ENCODE peak calls at places on chromosomes 4 and X, in six cellular contexts. One of them, this sample, is unnamed.

GRCh38 chr4:2534904-2535385 is 1.5 kb upstream of the FAM193A start:
- DNase-seq in mesendoderm: peak; percentile 45
- DNase-seq in K562: peak; percentile 23
- DNase-seq in tibial artery: no peak
- DNase-seq in foreskin keratinocyte: no peak
- DNase-seq in A549: no peak
- DNase-seq in this sample: no peak

GRCh38 chr4:790466-790820 is 35.5 kb downstream of the CPLX1 start:
- DNase-seq in tibial artery: no peak
- DNase-seq in A549: no peak
- DNase-seq in mesendoderm: no peak
- DNase-seq in K562: no peak
- DNase-seq in foreskin keratinocyte: no peak
- DNase-seq in this sample: no peak

GRCh38 chr4:17894421-17894820 is 83.6 kb downstream of the NCAPG start:
- DNase-seq in tibial artery: no peak
- DNase-seq in K562: no peak
- DNase-seq in foreskin keratinocyte: no peak
- DNase-seq in mesendoderm: no peak
- DNase-seq in A549: no peak
- DNase-seq in this sample: no peak

GRCh38 chr4:21948347-21949072 is at the start of gene KCNIP4:
- DNase-seq in K562: no peak
- DNase-seq in mesendoderm: peak; percentile 52
- DNase-seq in tibial artery: no peak
- DNase-seq in A549: no peak
- DNase-seq in foreskin keratinocyte: no peak
- DNase-seq in this sample: no peak

GRCh38 chr4:37623940-37624339 is 62.2 kb downstream of the RELL1 start:
- DNase-seq in tibial artery: no peak
- DNase-seq in K562: no peak
- DNase-seq in foreskin keratinocyte: no peak
- DNase-seq in A549: no peak
- DNase-seq in mesendoderm: no peak
- DNase-seq in this sample: no peak

GRCh38 chrX:1380672-1381233 is 11.2 kb downstream of the SLC25A6 start:
- DNase-seq in foreskin keratinocyte: no peak
- DNase-seq in tibial artery: peak; percentile 61
- DNase-seq in A549: no peak
- DNase-seq in K562: no peak
- DNase-seq in mesendoderm: peak; percentile 53
- DNase-seq in this sample: no peak

GRCh38 chrX:68953331-68953730 is 124.5 kb downstream of the EFNB1 start:
- DNase-seq in A549: no peak
- DNase-seq in mesendoderm: no peak
- DNase-seq in tibial artery: no peak
- DNase-seq in K562: no peak
- DNase-seq in foreskin keratinocyte: no peak
- DNase-seq in this sample: no peak

GRCh38 chrX:39016551-39016950 is 215.3 kb downstream of the MID1IP1 start:
- DNase-seq in A549: no peak
- DNase-seq in mesendoderm: no peak
- DNase-seq in tibial artery: no peak
- DNase-seq in foreskin keratinocyte: no peak
- DNase-seq in K562: no peak
- DNase-seq in this sample: no peak

GRCh38 chr4:55373461-55373860 is 22.3 kb upstream of the TMEM165 start:
- DNase-seq in K562: no peak
- DNase-seq in mesendoderm: no peak
- DNase-seq in A549: no peak
- DNase-seq in tibial artery: no peak
- DNase-seq in foreskin keratinocyte: no peak
- DNase-seq in this sample: no peak

GRCh38 chr4:4555916-4556315 is 14.1 kb upstream of the STX18 start:
- DNase-seq in tibial artery: no peak
- DNase-seq in foreskin keratinocyte: no peak
- DNase-seq in mesendoderm: peak; percentile 74
- DNase-seq in K562: no peak
- DNase-seq in A549: no peak
- DNase-seq in this sample: no peak

GRCh38 chr4:11281720-11282119 is 147.0 kb downstream of the HS3ST1 start:
- DNase-seq in A549: no peak
- DNase-seq in tibial artery: no peak
- DNase-seq in K562: no peak
- DNase-seq in mesendoderm: no peak
- DNase-seq in foreskin keratinocyte: no peak
- DNase-seq in this sample: no peak

GRCh38 chrX:31199051-31199769 is 127.4 kb upstream of the FTHL17 start:
- DNase-seq in A549: no peak
- DNase-seq in mesendoderm: no peak
- DNase-seq in K562: no peak
- DNase-seq in foreskin keratinocyte: no peak
- DNase-seq in tibial artery: no peak
- DNase-seq in this sample: no peak

GRCh38 chrX:110265624-110266023 is 52.3 kb downstream of the AMMECR1 start:
- DNase-seq in foreskin keratinocyte: no peak
- DNase-seq in tibial artery: no peak
- DNase-seq in mesendoderm: no peak
- DNase-seq in K562: no peak
- DNase-seq in A549: no peak
- DNase-seq in this sample: no peak

GRCh38 chrX:57137481-57137880 is 284 bp upstream of the SPIN2A start:
- DNase-seq in foreskin keratinocyte: no peak
- DNase-seq in A549: no peak
- DNase-seq in tibial artery: no peak
- DNase-seq in K562: no peak
- DNase-seq in mesendoderm: peak; percentile 74
- DNase-seq in this sample: no peak

GRCh38 chr4:156946508-156947197 is 24.9 kb downstream of the PDGFC start:
- DNase-seq in K562: no peak
- DNase-seq in foreskin keratinocyte: peak; percentile 98
- DNase-seq in mesendoderm: peak; percentile 9
- DNase-seq in tibial artery: no peak
- DNase-seq in A549: peak; percentile 18
- DNase-seq in this sample: no peak

GRCh38 chrX:65928522-65928921 is 111.4 kb downstream of the VSIG4 start:
- DNase-seq in K562: no peak
- DNase-seq in tibial artery: no peak
- DNase-seq in foreskin keratinocyte: no peak
- DNase-seq in A549: no peak
- DNase-seq in mesendoderm: no peak
- DNase-seq in this sample: no peak

GRCh38 chrX:65921363-65921762 is 118.5 kb downstream of the VSIG4 start:
- DNase-seq in foreskin keratinocyte: no peak
- DNase-seq in mesendoderm: no peak
- DNase-seq in A549: no peak
- DNase-seq in K562: no peak
- DNase-seq in tibial artery: no peak
- DNase-seq in this sample: no peak

GRCh38 chrX:65925592-65925991 is 114.3 kb downstream of the VSIG4 start:
- DNase-seq in foreskin keratinocyte: no peak
- DNase-seq in A549: no peak
- DNase-seq in K562: peak; percentile 35
- DNase-seq in mesendoderm: no peak
- DNase-seq in tibial artery: no peak
- DNase-seq in this sample: no peak

GRCh38 chrX:65926095-65927019 is 113.5 kb downstream of the VSIG4 start:
- DNase-seq in foreskin keratinocyte: no peak
- DNase-seq in mesendoderm: no peak
- DNase-seq in A549: no peak
- DNase-seq in tibial artery: no peak
- DNase-seq in K562: peak; percentile 87
- DNase-seq in this sample: no peak

GRCh38 chrX:65924938-65925507 is 114.9 kb downstream of the VSIG4 start:
- DNase-seq in tibial artery: no peak
- DNase-seq in A549: no peak
- DNase-seq in foreskin keratinocyte: peak; percentile 24
- DNase-seq in mesendoderm: no peak
- DNase-seq in K562: peak; percentile 57
- DNase-seq in this sample: no peak
- H3K4me1 ChIP-seq in tibial artery: no peaks in the 10 kb centered on the region
- H3K4me1 ChIP-seq in A549: no peaks in the 10 kb centered on the region
- H3K4me1 ChIP-seq in foreskin keratinocyte: peaks cover 8% of the 10 kb centered on the region
- H3K4me1 ChIP-seq in mesendoderm: no peaks in the 10 kb centered on the region
- H3K4me1 ChIP-seq in K562: peaks cover 13% of the 10 kb centered on the region
- H3K4me1 ChIP-seq in this sample: peaks cover 22% of the 10 kb centered on the region

GRCh38 chr4:186297013-186297645 is 31.1 kb downstream of the F11 start:
- DNase-seq in tibial artery: no peak
- DNase-seq in A549: peak; percentile 23
- DNase-seq in foreskin keratinocyte: peak; percentile 4
- DNase-seq in K562: peak; percentile 53
- DNase-seq in mesendoderm: peak; percentile 67
- DNase-seq in this sample: peak; percentile 23

GRCh38 chr4:186299291-186299690 is 33.3 kb downstream of the F11 start:
- DNase-seq in mesendoderm: no peak
- DNase-seq in K562: no peak
- DNase-seq in A549: no peak
- DNase-seq in tibial artery: no peak
- DNase-seq in foreskin keratinocyte: no peak
- DNase-seq in this sample: no peak

GRCh38 chr4:186304216-186304615 is 38.2 kb downstream of the F11 start:
- DNase-seq in foreskin keratinocyte: no peak
- DNase-seq in mesendoderm: no peak
- DNase-seq in A549: no peak
- DNase-seq in tibial artery: no peak
- DNase-seq in K562: no peak
- DNase-seq in this sample: no peak

GRCh38 chr4:186298034-186298647 is 32.2 kb downstream of the F11 start:
- DNase-seq in tibial artery: no peak
- DNase-seq in foreskin keratinocyte: no peak
- DNase-seq in K562: no peak
- DNase-seq in mesendoderm: peak; percentile 48
- DNase-seq in A549: no peak
- DNase-seq in this sample: no peak

GRCh38 chr4:186300659-186301377 is 34.8 kb downstream of the F11 start:
- DNase-seq in foreskin keratinocyte: no peak
- DNase-seq in K562: no peak
- DNase-seq in mesendoderm: no peak
- DNase-seq in tibial artery: no peak
- DNase-seq in A549: no peak
- DNase-seq in this sample: no peak
- H3K4me1 ChIP-seq in foreskin keratinocyte: no peaks in the 10 kb centered on the region
- H3K4me1 ChIP-seq in K562: no peaks in the 10 kb centered on the region
- H3K4me1 ChIP-seq in mesendoderm: peaks cover 2% of the 10 kb centered on the region
- H3K4me1 ChIP-seq in tibial artery: no peaks in the 10 kb centered on the region
- H3K4me1 ChIP-seq in A549: no peaks in the 10 kb centered on the region
- H3K4me1 ChIP-seq in this sample: no peaks in the 10 kb centered on the region

GRCh38 chrX:136622568-136622967 is 25.4 kb upstream of the CD40LG start:
- DNase-seq in tibial artery: no peak
- DNase-seq in foreskin keratinocyte: no peak
- DNase-seq in mesendoderm: no peak
- DNase-seq in K562: no peak
- DNase-seq in A549: no peak
- DNase-seq in this sample: no peak
- H3K4me1 ChIP-seq in tibial artery: no peaks in the 10 kb centered on the region
- H3K4me1 ChIP-seq in foreskin keratinocyte: no peaks in the 10 kb centered on the region
- H3K4me1 ChIP-seq in mesendoderm: no peaks in the 10 kb centered on the region
- H3K4me1 ChIP-seq in K562: no peaks in the 10 kb centered on the region
- H3K4me1 ChIP-seq in A549: no peaks in the 10 kb centered on the region
- H3K4me1 ChIP-seq in this sample: peaks cover 30% of the 10 kb centered on the region

GRCh38 chr4:137738377-137738990 is 206.2 kb upstream of the PCDH18 start:
- DNase-seq in A549: no peak
- DNase-seq in foreskin keratinocyte: no peak
- DNase-seq in tibial artery: no peak
- DNase-seq in mesendoderm: no peak
- DNase-seq in K562: no peak
- DNase-seq in this sample: no peak
- H3K4me1 ChIP-seq in A549: no peaks in the 10 kb centered on the region
- H3K4me1 ChIP-seq in foreskin keratinocyte: no peaks in the 10 kb centered on the region
- H3K4me1 ChIP-seq in tibial artery: no peaks in the 10 kb centered on the region
- H3K4me1 ChIP-seq in mesendoderm: no peaks in the 10 kb centered on the region
- H3K4me1 ChIP-seq in K562: no peaks in the 10 kb centered on the region
- H3K4me1 ChIP-seq in this sample: no peaks in the 10 kb centered on the region

DNA sequence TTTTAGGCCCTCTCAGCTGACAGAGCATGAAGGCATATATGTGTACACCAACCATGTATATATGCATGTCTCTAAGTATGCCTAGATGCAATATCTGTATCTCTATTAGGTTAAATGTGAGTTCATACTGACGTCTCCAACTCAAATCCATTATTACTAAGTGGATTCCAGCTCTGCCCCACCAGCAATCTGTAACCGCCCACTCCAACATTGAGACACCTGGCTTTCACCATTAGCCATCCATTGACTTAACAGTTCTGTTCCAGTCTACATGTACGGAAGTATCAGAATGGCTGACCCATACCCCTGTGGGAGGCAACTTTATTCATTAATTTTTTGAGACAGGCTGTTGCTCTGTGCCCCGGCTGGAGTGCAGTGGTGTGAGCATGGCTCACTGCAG is 15.0 kb upstream of the SH3TC1 start:
- DNase-seq in A549: no peak
- DNase-seq in mesendoderm: no peak
- DNase-seq in K562: no peak
- DNase-seq in tibial artery: no peak
- DNase-seq in foreskin keratinocyte: no peak
- DNase-seq in this sample: no peak
- H3K4me1 ChIP-seq in A549: peaks cover 50% of the 10 kb centered on the region
- H3K4me1 ChIP-seq in mesendoderm: no peaks in the 10 kb centered on the region
- H3K4me1 ChIP-seq in K562: peaks cover 2% of the 10 kb centered on the region
- H3K4me1 ChIP-seq in tibial artery: peaks cover 19% of the 10 kb centered on the region
- H3K4me1 ChIP-seq in foreskin keratinocyte: peaks cover 18% of the 10 kb centered on the region
- H3K4me1 ChIP-seq in this sample: no peaks in the 10 kb centered on the region

DNA sequence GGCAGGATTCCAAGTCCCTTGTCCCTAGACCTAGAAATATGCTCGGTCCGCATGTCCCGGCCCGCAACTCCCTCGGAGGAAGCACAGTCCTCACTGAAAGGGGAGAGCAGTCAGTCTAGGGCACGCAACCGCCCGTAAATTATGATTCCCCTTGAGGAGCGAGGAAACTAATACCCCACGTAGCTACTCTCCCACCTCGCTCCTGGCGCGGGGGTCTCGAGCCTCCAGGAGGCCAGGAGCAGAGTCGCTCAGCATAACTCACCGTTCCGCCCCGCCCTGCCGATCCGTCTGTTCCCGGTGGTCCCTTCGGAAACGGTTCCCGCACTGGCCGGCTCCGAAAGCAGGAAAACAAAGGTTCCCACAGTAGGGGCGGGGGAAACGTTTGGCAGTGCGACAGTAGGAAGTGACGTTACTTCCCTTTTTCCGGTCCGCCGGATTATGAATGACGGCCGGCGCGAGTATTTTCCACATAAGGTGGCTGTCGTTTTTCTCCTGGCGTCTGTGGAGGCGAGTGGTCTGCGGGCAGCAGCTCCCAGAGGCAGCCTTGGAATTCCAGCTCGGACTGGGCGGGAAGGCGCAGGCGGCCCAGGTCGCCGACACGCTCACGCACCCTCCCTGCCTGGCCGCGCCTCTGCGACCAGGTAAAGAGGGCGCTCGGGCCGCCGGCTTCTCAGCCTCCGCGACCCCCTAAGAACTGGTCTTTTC is at the start of the genes GSTCD and INTS12:
- DNase-seq in foreskin keratinocyte: peak; percentile 79
- DNase-seq in A549: peak; percentile 63
- DNase-seq in mesendoderm: peak; percentile 97
- DNase-seq in tibial artery: peak; percentile 94
- DNase-seq in K562: peak; percentile 94
- DNase-seq in this sample: peak; percentile 85
- H3K4me1 ChIP-seq in foreskin keratinocyte: peaks cover 19% of the 10 kb centered on the region
- H3K4me1 ChIP-seq in A549: peaks cover 21% of the 10 kb centered on the region
- H3K4me1 ChIP-seq in mesendoderm: no peaks in the 10 kb centered on the region
- H3K4me1 ChIP-seq in tibial artery: peaks cover 21% of the 10 kb centered on the region
- H3K4me1 ChIP-seq in K562: peaks cover 6% of the 10 kb centered on the region
- H3K4me1 ChIP-seq in this sample: peaks cover 10% of the 10 kb centered on the region